ENCODE peak calls at places on chromosomes 7 and 10, in seven cellular contexts. P is occipital lobe; N is cardiac muscle cell; K is HTR-8/SVneo; L is tibial nerve; J is activated naive CD4-positive, alpha-beta T cell; Y is NCI-H460. U is an unnamed sample.

GRCh38 chr10:34753014-34753757 is 61.9 kb downstream of the PARD3 start:
- DNase-seq in K (no peak), J (no peak), Y (no peak), N (no peak), P (no peak), L (no peak), U (no peak)

GRCh38 chr7:44281811-44282600 is 43.4 kb downstream of the CAMK2B start:
- DNase-seq in Y (no peak), L (peak; percentile 7), K (no peak), J (no peak), N (no peak), P (no peak), U (no peak)

GRCh38 chr10:20858292-20859124 is 38.6 kb downstream of the NEBL start:
- DNase-seq in J (no peak), K (peak; percentile 5), N (peak; percentile 67), L (no peak), Y (peak; percentile 17), P (no peak), U (no peak)

GRCh38 chr7:41046778-41047177 is 656.1 kb downstream of the INHBA start:
- DNase-seq in P (no peak), K (no peak), J (no peak), L (no peak), N (no peak), Y (no peak), U (no peak)

GRCh38 chr10:24858244-24858907 is 94.0 kb downstream of the PRTFDC1 start:
- DNase-seq in P (no peak), L (no peak), K (peak; percentile 45), N (peak; percentile 86), J (no peak), Y (peak; percentile 84), U (no peak)

GRCh38 chr10:24104895-24105294 is 104.0 kb upstream of the KIAA1217 start:
- DNase-seq in Y (no peak), J (no peak), L (no peak), N (no peak), K (no peak), P (no peak), U (no peak)

GRCh38 chr10:103479135-103479534 is at the start of gene CALHM3:
- DNase-seq in Y (peak; percentile 18), L (no peak), N (no peak), K (no peak), P (no peak), J (no peak), U (no peak)

GRCh38 chr7:49638166-49638565 is 135.3 kb upstream of the VWC2 start:
- DNase-seq in P (no peak), J (no peak), K (no peak), Y (no peak), L (no peak), N (no peak), U (no peak)

GRCh38 chr10:81978238-81978637 is 103.2 kb downstream of the NRG3 start:
- DNase-seq in Y (peak; percentile 18), K (no peak), P (no peak), L (no peak), N (peak; percentile 33), J (no peak), U (peak; percentile 30)

GRCh38 chr7:74312418-74313021 is 23.3 kb downstream of the CLIP2 start:
- DNase-seq in N (no peak), Y (no peak), J (no peak), L (no peak), K (peak; percentile 73), P (no peak), U (peak; percentile 84)

GRCh38 chr7:30142710-30143109 is 7.9 kb downstream of the MTURN start:
- DNase-seq in K (peak; percentile 45), L (peak; percentile 33), N (peak; percentile 33), P (no peak), J (no peak), Y (no peak), U (no peak)

GRCh38 chr10:46294641-46295230 is 7.9 kb downstream of the ANTXRL start:
- DNase-seq in J (no peak), N (no peak), P (no peak), L (no peak), K (no peak), Y (no peak), U (no peak)

GRCh38 chr10:1573981-1574380 is 163.3 kb downstream of the ADARB2 start:
- DNase-seq in P (no peak), L (no peak), N (no peak), Y (no peak), K (no peak), J (no peak), U (no peak)

GRCh38 chr7:149495785-149496641 is 1.6 kb downstream of the ZNF746 start:
- DNase-seq in K (no peak), J (no peak), P (no peak), Y (peak; percentile 57), N (peak; percentile 88), L (peak; percentile 33), U (no peak)

GRCh38 chr7:46581276-46581675 is 660.2 kb upstream of the IGFBP3 start:
- DNase-seq in L (no peak), P (no peak), Y (peak; percentile 79), J (no peak), N (no peak), K (no peak), U (no peak)

GRCh38 chr7:101258243-101258731 is 13.4 kb upstream of the FIS1 start:
- DNase-seq in Y (no peak), K (no peak), N (no peak), L (no peak), P (no peak), J (no peak), U (no peak)

GRCh38 chr10:126117196-126117595 is 220.8 kb downstream of the FANK1 start:
- DNase-seq in N (peak; percentile 20), L (no peak), P (no peak), Y (no peak), J (no peak), K (no peak), U (no peak)

GRCh38 chr7:158042156-158042880 is 545.3 kb downstream of the PTPRN2 start:
- DNase-seq in P (no peak), K (no peak), L (no peak), Y (no peak), J (no peak), N (no peak), U (no peak)

GRCh38 chr7:1748774-1749173 is 78.7 kb downstream of the ELFN1 start:
- DNase-seq in K (no peak), Y (no peak), J (no peak), N (no peak), P (no peak), L (no peak), U (no peak)

GRCh38 chr7:93004906-93005305 is 112.9 kb downstream of the SAMD9 start:
- DNase-seq in L (no peak), Y (no peak), N (no peak), P (no peak), K (no peak), J (no peak), U (no peak)

GRCh38 chr7:82319674-82320118 is 123.9 kb downstream of the CACNA2D1 start:
- DNase-seq in N (peak; percentile 89), Y (no peak), L (peak; percentile 56), P (peak; percentile 65), J (no peak), K (no peak), U (no peak)

U was measured in T47D.